ENCODE peak calls at places on chromosome 9, in nine cellular contexts. H is left kidney; Y is Calu3; G is fibroblast of pulmonary artery; P is activated T-cell treated with anti-CD3 and anti-CD28 coated beads for 48 hours; N is neural crest cell; O is CD8-positive, alpha-beta T cell; L is activated CD4-positive, alpha-beta T cell treated with anti-CD3 and anti-CD28 coated beads, Interleukin-2, amount 50 U/mL, for 24 hours; S is stimulated activated CD4-positive, alpha-beta T cell treated with anti-CD3 and anti-CD28 coated beads, Interleukin-4, amount 100 ng/mL, for 48 hours. E is an unnamed sample.
A peak's percentile ranks its signal among the peaks of the same experiment; 100 is the strongest.

GRCh38 chr9:76744336-76744735 is 19.9 kb upstream of the PCA3 start:
- DNase-seq in H (no peak), Y (no peak), G (no peak), P (no peak), N (no peak), O (no peak), L (no peak), S (no peak), E (no peak)

GRCh38 chr9:134057751-134058701 is 9.8 kb downstream of the BRD3 start:
- DNase-seq in H (peak; percentile 62), Y (no peak), G (no peak), P (no peak), N (no peak), O (no peak), L (no peak), S (no peak), E (no peak)

GRCh38 chr9:33287087-33287490 is 3.2 kb upstream of the NFX1 start:
- DNase-seq in H (peak; percentile 77), Y (peak; percentile 52), G (peak; percentile 82), P (no peak), N (peak; percentile 37), O (no peak), L (peak; percentile 45), S (peak; percentile 31), E (peak; percentile 47)

GRCh38 chr9:32579706-32580331 is 6.9 kb upstream of the NDUFB6 start:
- DNase-seq in H (peak; percentile 74), Y (peak; percentile 69), G (peak; percentile 77), P (peak; percentile 60), N (peak; percentile 76), O (peak; percentile 72), L (peak; percentile 64), S (peak; percentile 65), E (peak; percentile 29)

GRCh38 chr9:130426467-130426773 is 18.3 kb upstream of the ASS1 start:
- DNase-seq in H (no peak), Y (no peak), G (no peak), P (no peak), N (no peak), O (no peak), L (no peak), S (no peak), E (no peak)

GRCh38 chr9:86181379-86182315 is 77.8 kb downstream of the C9orf153 start:
- DNase-seq in H (no peak), Y (no peak), G (no peak), P (no peak), N (no peak), O (no peak), L (no peak), S (no peak), E (no peak)

GRCh38 chr9:77751341-77752091 is 103.4 kb upstream of the GNA14 start:
- DNase-seq in H (peak; percentile 83), Y (peak; percentile 54), G (peak; percentile 86), P (no peak), N (peak; percentile 20), O (no peak), L (peak; percentile 8), S (no peak), E (peak; percentile 41)

GRCh38 chr9:136495401-136495800 is 12.6 kb upstream of the SEC16A start:
- DNase-seq in H (no peak), Y (no peak), G (no peak), P (no peak), N (no peak), O (no peak), L (no peak), S (no peak), E (no peak)

GRCh38 chr9:109166171-109166770 is 778 bp downstream of the FRRS1L start:
- DNase-seq in H (peak; percentile 31), Y (no peak), G (no peak), P (no peak), N (peak; percentile 22), O (no peak), L (no peak), S (no peak), E (no peak)

E was measured in amniotic stem cell.